ENCODE peak calls at places on chromosomes 7 and 10, in four cellular contexts. B is colonic mucosa, F is sigmoid colon, Q is tibial nerve. I is an unnamed sample. For H3K4me1 and H3K27me3, the result is how much of the 10 kb centered on the place peaks cover.

GRCh38 chr10:98235876-98236275 is 32.1 kb downstream of the LOXL4 start:
- DNase-seq in B (no peak), F (no peak), Q (no peak), I (no peak)

GRCh38 chr7:139321071-139321745 is 19.9 kb upstream of the FMC1 start:
- DNase-seq in B (no peak), F (no peak), Q (no peak), I (no peak)

GRCh38 chr10:32445740-32446615 is at the start of gene CCDC7:
- DNase-seq in B (peak), F (peak), Q (peak), I (peak)

GRCh38 chr10:15571570-15571969 is 148.2 kb downstream of the ITGA8 start:
- DNase-seq in B (no peak), F (peak), Q (peak), I (no peak)

GRCh38 chr7:45663167-45663921 is 89.2 kb downstream of the ADCY1 start:
- DNase-seq in B (peak), F (no peak), Q (no peak), I (no peak)

GRCh38 chr10:110755781-110756180 is 111.6 kb downstream of the RBM20 start:
- DNase-seq in B (no peak), F (no peak), Q (no peak), I (no peak)

GRCh38 chr10:134205-134742 is 981 bp upstream of the ZMYND11 start:
- DNase-seq in B (peak), F (no peak), Q (no peak), I (no peak)

GRCh38 chr7:117169907-117170306 is 153.0 kb downstream of the WNT2 start:
- DNase-seq in B (no peak), F (no peak), Q (no peak), I (no peak)

GRCh38 chr7:54877683-54878082 is 118.7 kb upstream of the SEC61G start:
- DNase-seq in B (no peak), F (no peak), Q (no peak), I (no peak)

GRCh38 chr10:87054373-87055295 is 34.5 kb downstream of the FAM25A start:
- DNase-seq in B (no peak), F (no peak), Q (no peak), I (no peak)
- TF ChIP-seq CTCF in B (no peak), F (no peak), Q (no peak), I (no peak)

GRCh38 chr10:102778781-102779180 is 35.0 kb downstream of the WBP1L start:
- DNase-seq in B (no peak), F (no peak), Q (no peak), I (no peak)
- H3K4me1 ChIP-seq in B (under half), F (half or more), Q (under half), I (half or more)

DNA sequence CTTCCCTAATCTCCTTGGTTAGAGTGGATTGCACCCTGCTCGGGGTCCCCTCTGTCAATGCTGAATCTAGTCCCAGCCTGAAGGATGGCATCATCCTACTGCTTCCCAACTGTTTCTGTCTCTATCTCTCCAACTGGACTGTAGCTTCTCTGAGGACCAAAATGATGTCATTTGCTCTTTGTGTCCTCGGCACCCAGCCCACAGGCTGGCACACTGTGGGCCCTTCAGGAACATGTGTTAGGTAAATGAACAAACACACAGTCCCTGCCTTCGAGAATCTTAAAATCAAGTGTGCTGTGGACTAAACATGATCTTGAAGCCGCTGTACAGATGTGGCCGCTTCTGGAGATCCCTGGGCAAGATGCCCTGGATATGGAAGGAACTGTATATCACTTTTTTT is 5.0 kb upstream of the CDH23 start:
- DNase-seq in B (no peak), F (no peak), Q (no peak), I (no peak)
- H3K27me3 ChIP-seq in B (under half), F (under half), Q (under half), I (under half)

GRCh38 chr7:143979359-143979758 is 20.8 kb upstream of the OR6B1 start:
- DNase-seq in B (no peak), F (no peak), Q (no peak), I (no peak)

GRCh38 chr7:143974457-143974856 is 19.8 kb downstream of the OR2F1 start:
- DNase-seq in B (peak), F (no peak), Q (no peak), I (no peak)

GRCh38 chr7:143978585-143978984 is 21.5 kb upstream of the OR6B1 start:
- DNase-seq in B (no peak), F (no peak), Q (no peak), I (no peak)

GRCh38 chr7:143973870-143974446 is 19.3 kb downstream of the OR2F1 start:
- DNase-seq in B (no peak), F (no peak), Q (no peak), I (no peak)

GRCh38 chr7:143975617-143976016 is 21.0 kb downstream of the OR2F1 start:
- DNase-seq in B (no peak), F (no peak), Q (no peak), I (no peak)
- TF ChIP-seq CTCF in B (no peak), F (no peak), Q (no peak), I (no peak)

DNA sequence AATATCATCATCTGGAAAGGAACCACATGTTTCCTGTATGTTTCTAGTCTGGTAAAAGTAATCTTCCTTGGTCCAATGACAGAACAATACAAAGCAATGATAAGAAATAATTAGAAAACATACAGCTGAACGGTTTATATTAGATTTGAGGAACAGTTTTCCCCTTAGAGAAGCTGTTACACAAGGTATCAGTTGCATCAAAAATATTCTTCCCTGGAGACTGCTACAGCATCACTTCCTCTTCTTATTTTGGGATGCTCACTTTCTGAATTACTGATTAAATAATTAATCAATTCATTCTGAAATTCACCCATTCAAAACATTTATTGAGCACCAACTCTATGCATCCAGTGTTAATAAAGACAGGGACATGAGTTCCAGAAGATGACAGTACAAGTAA is 8.4 kb upstream of the SFR1 start:
- DNase-seq in B (no peak), F (no peak), Q (no peak), I (no peak)
- H3K4me1 ChIP-seq in B (under half), F (under half), Q (under half), I (under half)

GRCh38 chr7:155560196-155560595 is 13.8 kb upstream of the CNPY1 start:
- DNase-seq in B (no peak), F (no peak), Q (no peak), I (no peak)
- H3K27me3 ChIP-seq in B (under half), F (under half), Q (under half), I (under half)

DNA sequence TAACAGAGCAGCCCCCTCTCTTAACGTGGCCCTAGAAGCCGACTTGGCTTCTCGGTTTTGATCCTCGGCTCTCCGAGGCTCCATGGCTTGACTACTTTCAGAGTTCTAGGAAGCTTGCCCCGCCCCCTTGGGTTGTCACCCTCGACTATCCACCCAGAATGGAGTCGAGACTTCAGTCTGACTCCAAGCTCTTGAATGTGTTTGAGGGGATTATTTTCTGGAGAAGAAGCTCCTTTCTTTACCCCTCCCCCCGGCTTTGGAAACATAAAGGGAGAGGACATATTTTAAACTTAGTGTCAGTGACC is 470 bp downstream of the SEC24C start:
- DNase-seq in B (peak), F (peak), Q (peak), I (no peak)
- TF ChIP-seq CTCF in B (no peak), F (no peak), Q (no peak), I (no peak)